ENCODE peak calls at places on chromosomes 5 and 9, in five cellular contexts. H is IMR-90; F is AG08396; N is stimulated activated CD8-positive, alpha-beta memory T cell treated with anti-CD3 and anti-CD28 coated beads, Interleukin-2, amount 100 ng/mL, for 1 hour; G is astrocyte of the cerebellum. Z is an unnamed sample.

GRCh38 chr5:96745025-96745424 is 62.7 kb downstream of the ERAP1 start:
- DNase-seq in H (no peak), F (no peak), N (no peak), G (no peak), Z (no peak)

GRCh38 chr9:81874228-81874627 is 54.0 kb upstream of the SPATA31D4 start:
- DNase-seq in H (no peak), F (no peak), N (no peak), G (no peak), Z (no peak)

GRCh38 chr5:112419050-112419595 is at the start of gene EPB41L4A:
- DNase-seq in H (no peak), F (peak), N (no peak), G (no peak), Z (no peak)

GRCh38 chr5:23367863-23368262 is 139.5 kb upstream of the PRDM9 start:
- DNase-seq in H (no peak), F (no peak), N (no peak), G (no peak), Z (no peak)

GRCh38 chr9:114674798-114675554 is 7.0 kb downstream of the TEX48 start:
- DNase-seq in H (peak), F (no peak), N (no peak), G (no peak), Z (no peak)

GRCh38 chr9:115204827-115205506 is 87.0 kb upstream of the TNC start:
- DNase-seq in H (peak), F (peak), N (no peak), G (peak), Z (peak)

GRCh38 chr5:93601433-93602175 is 18.6 kb downstream of the NR2F1 start:
- DNase-seq in H (peak), F (peak), N (no peak), G (no peak), Z (no peak)

GRCh38 chr5:113495402-113495801 is 7.1 kb upstream of the MCC start:
- DNase-seq in H (peak), F (no peak), N (no peak), G (no peak), Z (no peak)

GRCh38 chr9:33881635-33882034 is 64.7 kb downstream of the UBE2R2 start:
- DNase-seq in H (peak), F (no peak), N (no peak), G (no peak), Z (no peak)

GRCh38 chr9:109101202-109101595 is 18.5 kb downstream of the TMEM245 start:
- DNase-seq in H (no peak), F (no peak), N (no peak), G (no peak), Z (no peak)

GRCh38 chr9:125674981-125675973 is 31.7 kb downstream of the MAPKAP1 start:
- DNase-seq in H (peak), F (peak), N (no peak), G (peak), Z (peak)

GRCh38 chr5:165448773-165449172 is 1943.4 kb downstream of the MAT2B start:
- DNase-seq in H (peak), F (no peak), N (no peak), G (no peak), Z (no peak)

GRCh38 chr5:137666901-137667300 is 69.0 kb downstream of the KLHL3 start:
- DNase-seq in H (no peak), F (no peak), N (no peak), G (no peak), Z (no peak)

GRCh38 chr9:14238518-14238917 is 75.4 kb downstream of the NFIB start:
- DNase-seq in H (peak), F (no peak), N (no peak), G (peak), Z (peak)

GRCh38 chr5:51657340-51658240 is 274.3 kb downstream of the ISL1 start:
- DNase-seq in H (no peak), F (no peak), N (no peak), G (no peak), Z (no peak)

GRCh38 chr5:4373051-4373450 is 767.1 kb upstream of the ADAMTS16 start:
- DNase-seq in H (no peak), F (no peak), N (no peak), G (no peak), Z (peak)

GRCh38 chr5:146048994-146049703 is 56.2 kb downstream of the PLAC8L1 start:
- DNase-seq in H (peak), F (peak), N (no peak), G (peak), Z (peak)

GRCh38 chr9:72773570-72773969 is 179.3 kb downstream of the ALDH1A1 start:
- DNase-seq in H (no peak), F (no peak), N (no peak), G (no peak), Z (no peak)

GRCh38 chr5:179261301-179262125 is 83.7 kb downstream of the ADAMTS2 start:
- DNase-seq in H (peak), F (no peak), N (no peak), G (no peak), Z (no peak)

GRCh38 chr5:43219120-43219519 is 27.1 kb downstream of the NIM1K start:
- DNase-seq in H (no peak), F (no peak), N (no peak), G (no peak), Z (no peak)

GRCh38 chr9:84070590-84070989 is 90.0 kb downstream of the RMI1 start:
- DNase-seq in H (no peak), F (no peak), N (no peak), G (no peak), Z (no peak)

GRCh38 chr9:89635816-89636215 is 31.0 kb downstream of the GADD45G start:
- DNase-seq in H (no peak), F (no peak), N (no peak), G (peak), Z (no peak)

GRCh38 chr5:178113141-178113787 is at the start of gene N4BP3:
- DNase-seq in H (peak), F (peak), N (peak), G (no peak), Z (no peak)

GRCh38 chr9:4970970-4971641 is 14.0 kb upstream of the JAK2 start:
- DNase-seq in H (no peak), F (no peak), N (no peak), G (no peak), Z (peak)

GRCh38 chr9:84966876-84967830 is 297.6 kb downstream of the NTRK2 start:
- DNase-seq in H (no peak), F (no peak), N (no peak), G (no peak), Z (no peak)

GRCh38 chr5:130715541-130715940 is 449.5 kb downstream of the HINT1 start:
- DNase-seq in H (no peak), F (no peak), N (no peak), G (no peak), Z (no peak)

GRCh38 chr9:123437201-123437600 is 81.2 kb downstream of the CRB2 start:
- DNase-seq in H (no peak), F (no peak), N (no peak), G (no peak), Z (no peak)

GRCh38 chr9:3343671-3344070 is 182.1 kb downstream of the RFX3 start:
- DNase-seq in H (no peak), F (no peak), N (no peak), G (no peak), Z (no peak)

GRCh38 chr5:37553720-37554402 is 174.7 kb downstream of the WDR70 start:
- DNase-seq in H (peak), F (no peak), N (no peak), G (peak), Z (no peak)

GRCh38 chr5:6086871-6087270 is 291.5 kb downstream of the MED10 start:
- DNase-seq in H (no peak), F (no peak), N (no peak), G (no peak), Z (no peak)

GRCh38 chr5:72584466-72584865 is 77.3 kb upstream of the ZNF366 start:
- DNase-seq in H (no peak), F (no peak), N (no peak), G (no peak), Z (no peak)

GRCh38 chr5:24177821-24178220 is 467.0 kb downstream of the CDH10 start:
- DNase-seq in H (no peak), F (no peak), N (no peak), G (no peak), Z (no peak)

GRCh38 chr9:114003756-114004155 is 74.3 kb downstream of the AMBP start:
- DNase-seq in H (no peak), F (no peak), N (no peak), G (no peak), Z (no peak)

GRCh38 chr5:169701910-169702451 is 64.9 kb downstream of the DOCK2 start:
- DNase-seq in H (peak), F (peak), N (no peak), G (peak), Z (no peak)

GRCh38 chr5:135434591-135435466 is 12.3 kb downstream of the DCANP1 start:
- DNase-seq in H (peak), F (peak), N (no peak), G (no peak), Z (no peak)

GRCh38 chr9:135908334-135909204 is 1.2 kb upstream of the CAMSAP1 start:
- DNase-seq in H (no peak), F (no peak), N (no peak), G (no peak), Z (no peak)

GRCh38 chr9:123048748-123049147 is 15.3 kb downstream of the GPR21 start:
- DNase-seq in H (peak), F (no peak), N (no peak), G (no peak), Z (no peak)